ENCODE peak calls at places on chromosomes 3 and 15, in eight cellular contexts. J is heart right ventricle; A is erythroblast; C is NB4; Q is NCI-H748 treated with DMSO at 0.1 percent for 48 hours; F is stimulated activated CD4-positive, alpha-beta T cell treated with anti-CD3 and anti-CD28 coated beads, Interleukin-2, amount 100 ng/mL, for 48 hours; B is fibroblast of mammary gland; L is activated T-cell treated with anti-CD3 and anti-CD28 coated beads for 48 hours. V is an unnamed sample.

GRCh38 chr3:78905700-78906099 is 862.1 kb downstream of the ROBO1 start:
- DNase-seq in J (no peak), A (no peak), C (no peak), Q (no peak), F (no peak), B (no peak), L (no peak), V (no peak)

GRCh38 chr3:150370129-150370602 is 37.9 kb upstream of the TSC22D2 start:
- DNase-seq in J (no peak), A (no peak), C (no peak), Q (no peak), F (no peak), B (peak), L (no peak), V (peak)

GRCh38 chr3:24410861-24411260 is 83.8 kb downstream of the THRB start:
- DNase-seq in J (no peak), A (no peak), C (no peak), Q (no peak), F (no peak), B (no peak), L (no peak), V (peak)

GRCh38 chr3:150064952-150065351 is 94.3 kb upstream of the PFN2 start:
- DNase-seq in J (no peak), A (no peak), C (no peak), Q (no peak), F (no peak), B (no peak), L (no peak), V (no peak)

GRCh38 chr3:120341658-120342346 is 7.4 kb downstream of the LRRC58 start:
- DNase-seq in J (no peak), A (no peak), C (no peak), Q (no peak), F (no peak), B (no peak), L (no peak), V (no peak)

GRCh38 chr3:17740703-17741102 is 1.7 kb downstream of the TBC1D5 start:
- DNase-seq in J (no peak), A (peak), C (peak), Q (peak), F (no peak), B (peak), L (no peak), V (peak)

GRCh38 chr15:51129513-51130197 is 34.9 kb upstream of the TNFAIP8L3 start:
- DNase-seq in J (no peak), A (no peak), C (no peak), Q (peak), F (no peak), B (no peak), L (no peak), V (no peak)

GRCh38 chr15:51781506-51781905 is 30.1 kb downstream of the TMOD2 start:
- DNase-seq in J (no peak), A (no peak), C (no peak), Q (no peak), F (no peak), B (no peak), L (no peak), V (no peak)

GRCh38 chr3:44419923-44420650 is 57.4 kb downstream of the ZNF445 start:
- DNase-seq in J (no peak), A (no peak), C (no peak), Q (no peak), F (no peak), B (no peak), L (no peak), V (no peak)

GRCh38 chr3:111967651-111968274 is 11.1 kb upstream of the ABHD10 start:
- DNase-seq in J (peak), A (peak), C (peak), Q (peak), F (peak), B (peak), L (peak), V (peak)

GRCh38 chr15:23035964-23036566 is 3.3 kb downstream of the TUBGCP5 start:
- DNase-seq in J (no peak), A (peak), C (peak), Q (no peak), F (peak), B (peak), L (peak), V (peak)

GRCh38 chr3:134904796-134905646 is 110.0 kb downstream of the EPHB1 start:
- DNase-seq in J (no peak), A (no peak), C (no peak), Q (no peak), F (no peak), B (no peak), L (no peak), V (no peak)

GRCh38 chr3:138947303-138948121 is 495 bp downstream of the FOXL2NB start:
- DNase-seq in J (no peak), A (no peak), C (peak), Q (no peak), F (no peak), B (no peak), L (no peak), V (peak)

GRCh38 chr3:46228259-46229222 is 13.7 kb upstream of the CCR3 start:
- DNase-seq in J (no peak), A (peak), C (peak), Q (no peak), F (no peak), B (peak), L (no peak), V (no peak)

GRCh38 chr3:50352762-50353161 is 2.1 kb downstream of the CYB561D2 start:
- DNase-seq in J (no peak), A (no peak), C (peak), Q (no peak), F (no peak), B (peak), L (no peak), V (no peak)

GRCh38 chr3:27345959-27346865 is 23.0 kb downstream of the NEK10 start:
- DNase-seq in J (peak), A (no peak), C (no peak), Q (no peak), F (no peak), B (no peak), L (no peak), V (no peak)

GRCh38 chr3:82973810-82974209 is 1212.4 kb upstream of the GBE1 start:
- DNase-seq in J (no peak), A (no peak), C (peak), Q (no peak), F (no peak), B (no peak), L (no peak), V (no peak)

GRCh38 chr15:47812436-47813109 is 95.3 kb downstream of the SEMA6D start:
- DNase-seq in J (no peak), A (no peak), C (no peak), Q (no peak), F (no peak), B (peak), L (no peak), V (no peak)

GRCh38 chr15:94834000-94834399 is 602.6 kb downstream of the MCTP2 start:
- DNase-seq in J (no peak), A (no peak), C (no peak), Q (no peak), F (no peak), B (no peak), L (no peak), V (no peak)

GRCh38 chr3:135964160-135964955 is 1.2 kb upstream of the PPP2R3A start:
- DNase-seq in J (no peak), A (no peak), C (no peak), Q (no peak), F (no peak), B (no peak), L (no peak), V (no peak)

GRCh38 chr3:183527421-183527979 is 28.0 kb downstream of the KLHL6 start:
- DNase-seq in J (no peak), A (no peak), C (peak), Q (no peak), F (no peak), B (no peak), L (no peak), V (no peak)

GRCh38 chr3:48215466-48215865 is 7.8 kb upstream of the CAMP start:
- DNase-seq in J (no peak), A (no peak), C (no peak), Q (no peak), F (no peak), B (peak), L (no peak), V (no peak)

GRCh38 chr3:50599716-50600118 is 11.9 kb downstream of the CISH start:
- DNase-seq in J (peak), A (no peak), C (peak), Q (no peak), F (no peak), B (no peak), L (no peak), V (peak)

GRCh38 chr3:28172748-28173147 is 68.7 kb upstream of the CMC1 start:
- DNase-seq in J (no peak), A (no peak), C (no peak), Q (no peak), F (no peak), B (no peak), L (no peak), V (no peak)

GRCh38 chr3:123105201-123106189 is 38.7 kb downstream of the PDIA5 start:
- DNase-seq in J (no peak), A (no peak), C (no peak), Q (no peak), F (no peak), B (no peak), L (no peak), V (no peak)

GRCh38 chr15:45747426-45747825 is 112.6 kb downstream of the SQOR start:
- DNase-seq in J (no peak), A (no peak), C (no peak), Q (no peak), F (no peak), B (peak), L (no peak), V (no peak)

GRCh38 chr15:66786222-66786621 is 84.2 kb downstream of the SMAD6 start:
- DNase-seq in J (no peak), A (no peak), C (no peak), Q (no peak), F (no peak), B (no peak), L (no peak), V (no peak)

V was measured in K562.